ENCODE peak calls at places on chromosomes 1 and 21, in nine cellular contexts. One of them, this sample, is unnamed. For H3K9me3, the result is how much of the 10 kb centered on the place peaks cover.

GRCh38 chr1:175824079-175824478 is 80.7 kb upstream of the TNR start:
- DNase-seq in stomach: no peak
- DNase-seq in right lobe of liver: no peak
- DNase-seq in CD8-positive, alpha-beta T cell: no peak
- DNase-seq in lung: no peak
- DNase-seq in CD4-positive, CD25-positive, alpha-beta regulatory T cell: no peak
- DNase-seq in sigmoid colon: no peak
- DNase-seq in testis: peak
- DNase-seq in fibroblast of lung: no peak
- DNase-seq in this sample: peak

GRCh38 chr1:192550922-192551534 is 24.5 kb upstream of the RGS1 start:
- DNase-seq in fibroblast of lung: peak
- DNase-seq in CD8-positive, alpha-beta T cell: no peak
- DNase-seq in lung: no peak
- DNase-seq in stomach: no peak
- DNase-seq in CD4-positive, CD25-positive, alpha-beta regulatory T cell: no peak
- DNase-seq in sigmoid colon: no peak
- DNase-seq in right lobe of liver: no peak
- DNase-seq in testis: no peak
- DNase-seq in this sample: no peak

GRCh38 chr1:184590163-184590750 is 164.4 kb downstream of the EDEM3 start:
- DNase-seq in right lobe of liver: peak
- DNase-seq in sigmoid colon: no peak
- DNase-seq in stomach: peak
- DNase-seq in CD8-positive, alpha-beta T cell: no peak
- DNase-seq in CD4-positive, CD25-positive, alpha-beta regulatory T cell: no peak
- DNase-seq in testis: no peak
- DNase-seq in lung: no peak
- DNase-seq in fibroblast of lung: no peak
- DNase-seq in this sample: no peak

GRCh38 chr21:31198575-31198974 is 145.5 kb downstream of the TIAM1 start:
- DNase-seq in testis: no peak
- DNase-seq in fibroblast of lung: peak
- DNase-seq in CD8-positive, alpha-beta T cell: no peak
- DNase-seq in right lobe of liver: no peak
- DNase-seq in lung: no peak
- DNase-seq in stomach: no peak
- DNase-seq in sigmoid colon: no peak
- DNase-seq in CD4-positive, CD25-positive, alpha-beta regulatory T cell: peak
- DNase-seq in this sample: no peak

GRCh38 chr1:93992190-93992589 is 83.0 kb upstream of the GCLM start:
- DNase-seq in stomach: no peak
- DNase-seq in right lobe of liver: no peak
- DNase-seq in lung: no peak
- DNase-seq in fibroblast of lung: no peak
- DNase-seq in CD8-positive, alpha-beta T cell: no peak
- DNase-seq in CD4-positive, CD25-positive, alpha-beta regulatory T cell: no peak
- DNase-seq in testis: no peak
- DNase-seq in sigmoid colon: no peak
- DNase-seq in this sample: no peak

GRCh38 chr21:28371713-28372112 is 621.0 kb downstream of the LTN1 start:
- DNase-seq in fibroblast of lung: no peak
- DNase-seq in lung: no peak
- DNase-seq in sigmoid colon: no peak
- DNase-seq in stomach: no peak
- DNase-seq in CD8-positive, alpha-beta T cell: no peak
- DNase-seq in testis: no peak
- DNase-seq in CD4-positive, CD25-positive, alpha-beta regulatory T cell: no peak
- DNase-seq in right lobe of liver: no peak
- DNase-seq in this sample: no peak

GRCh38 chr21:31873696-31874599 is 1.1 kb downstream of the HUNK start:
- DNase-seq in sigmoid colon: peak
- DNase-seq in CD4-positive, CD25-positive, alpha-beta regulatory T cell: no peak
- DNase-seq in stomach: peak
- DNase-seq in lung: peak
- DNase-seq in right lobe of liver: peak
- DNase-seq in testis: peak
- DNase-seq in CD8-positive, alpha-beta T cell: no peak
- DNase-seq in fibroblast of lung: peak
- DNase-seq in this sample: peak

GRCh38 chr1:154546264-154547043 is 12.0 kb downstream of the UBE2Q1 start:
- DNase-seq in testis: peak
- DNase-seq in right lobe of liver: peak
- DNase-seq in sigmoid colon: peak
- DNase-seq in CD8-positive, alpha-beta T cell: peak
- DNase-seq in lung: peak
- DNase-seq in stomach: peak
- DNase-seq in fibroblast of lung: peak
- DNase-seq in CD4-positive, CD25-positive, alpha-beta regulatory T cell: peak
- DNase-seq in this sample: peak

GRCh38 chr1:83931658-83932253 is 67.2 kb downstream of the TTLL7 start:
- DNase-seq in testis: peak
- DNase-seq in CD8-positive, alpha-beta T cell: no peak
- DNase-seq in stomach: no peak
- DNase-seq in sigmoid colon: no peak
- DNase-seq in CD4-positive, CD25-positive, alpha-beta regulatory T cell: peak
- DNase-seq in right lobe of liver: no peak
- DNase-seq in lung: no peak
- DNase-seq in fibroblast of lung: peak
- DNase-seq in this sample: peak

GRCh38 chr1:167221126-167221803 is 579 bp downstream of the POU2F1 start:
- DNase-seq in stomach: peak
- DNase-seq in right lobe of liver: peak
- DNase-seq in testis: peak
- DNase-seq in lung: peak
- DNase-seq in sigmoid colon: no peak
- DNase-seq in fibroblast of lung: no peak
- DNase-seq in CD4-positive, CD25-positive, alpha-beta regulatory T cell: no peak
- DNase-seq in CD8-positive, alpha-beta T cell: peak
- DNase-seq in this sample: no peak

GRCh38 chr1:43861337-43861736 is 72.3 kb upstream of the ARTN start:
- DNase-seq in CD8-positive, alpha-beta T cell: no peak
- DNase-seq in lung: no peak
- DNase-seq in sigmoid colon: no peak
- DNase-seq in right lobe of liver: no peak
- DNase-seq in fibroblast of lung: peak
- DNase-seq in stomach: no peak
- DNase-seq in testis: no peak
- DNase-seq in CD4-positive, CD25-positive, alpha-beta regulatory T cell: no peak
- DNase-seq in this sample: no peak

GRCh38 chr1:235079443-235079967 is 49.1 kb downstream of the TOMM20 start:
- DNase-seq in fibroblast of lung: peak
- DNase-seq in CD8-positive, alpha-beta T cell: no peak
- DNase-seq in testis: no peak
- DNase-seq in lung: peak
- DNase-seq in stomach: peak
- DNase-seq in right lobe of liver: peak
- DNase-seq in CD4-positive, CD25-positive, alpha-beta regulatory T cell: no peak
- DNase-seq in sigmoid colon: no peak
- DNase-seq in this sample: peak

GRCh38 chr1:87305762-87306161 is 22.9 kb upstream of the LMO4 start:
- DNase-seq in fibroblast of lung: peak
- DNase-seq in stomach: no peak
- DNase-seq in testis: no peak
- DNase-seq in CD8-positive, alpha-beta T cell: no peak
- DNase-seq in right lobe of liver: no peak
- DNase-seq in sigmoid colon: no peak
- DNase-seq in CD4-positive, CD25-positive, alpha-beta regulatory T cell: no peak
- DNase-seq in lung: no peak
- DNase-seq in this sample: no peak

GRCh38 chr21:41777934-41778815 is 11.3 kb upstream of the RIPK4 start:
- DNase-seq in testis: peak
- DNase-seq in CD8-positive, alpha-beta T cell: no peak
- DNase-seq in lung: peak
- DNase-seq in stomach: peak
- DNase-seq in right lobe of liver: peak
- DNase-seq in CD4-positive, CD25-positive, alpha-beta regulatory T cell: no peak
- DNase-seq in fibroblast of lung: peak
- DNase-seq in sigmoid colon: peak
- DNase-seq in this sample: peak

GRCh38 chr1:68409426-68409825 is 40.3 kb downstream of the RPE65 start:
- DNase-seq in fibroblast of lung: peak
- DNase-seq in stomach: no peak
- DNase-seq in CD8-positive, alpha-beta T cell: no peak
- DNase-seq in testis: no peak
- DNase-seq in CD4-positive, CD25-positive, alpha-beta regulatory T cell: no peak
- DNase-seq in right lobe of liver: no peak
- DNase-seq in sigmoid colon: no peak
- DNase-seq in lung: no peak
- DNase-seq in this sample: no peak

GRCh38 chr1:118335372-118335771 is 150.3 kb upstream of the SPAG17 start:
- DNase-seq in sigmoid colon: no peak
- DNase-seq in right lobe of liver: no peak
- DNase-seq in stomach: no peak
- DNase-seq in testis: no peak
- DNase-seq in CD8-positive, alpha-beta T cell: no peak
- DNase-seq in fibroblast of lung: peak
- DNase-seq in CD4-positive, CD25-positive, alpha-beta regulatory T cell: no peak
- DNase-seq in lung: no peak
- DNase-seq in this sample: no peak

GRCh38 chr1:216766633-216767325 is 43.5 kb upstream of the ESRRG start:
- DNase-seq in CD8-positive, alpha-beta T cell: no peak
- DNase-seq in sigmoid colon: no peak
- DNase-seq in testis: no peak
- DNase-seq in lung: no peak
- DNase-seq in stomach: no peak
- DNase-seq in CD4-positive, CD25-positive, alpha-beta regulatory T cell: no peak
- DNase-seq in fibroblast of lung: peak
- DNase-seq in right lobe of liver: no peak
- DNase-seq in this sample: no peak

GRCh38 chr1:66445492-66446181 is 88.3 kb upstream of the SGIP1 start:
- DNase-seq in right lobe of liver: no peak
- DNase-seq in lung: no peak
- DNase-seq in sigmoid colon: no peak
- DNase-seq in CD8-positive, alpha-beta T cell: peak
- DNase-seq in stomach: peak
- DNase-seq in fibroblast of lung: no peak
- DNase-seq in testis: no peak
- DNase-seq in CD4-positive, CD25-positive, alpha-beta regulatory T cell: peak
- DNase-seq in this sample: no peak

GRCh38 chr1:54459714-54460113 is 53.5 kb upstream of the SSBP3 start:
- DNase-seq in fibroblast of lung: no peak
- DNase-seq in CD4-positive, CD25-positive, alpha-beta regulatory T cell: no peak
- DNase-seq in testis: no peak
- DNase-seq in CD8-positive, alpha-beta T cell: no peak
- DNase-seq in lung: no peak
- DNase-seq in sigmoid colon: peak
- DNase-seq in stomach: no peak
- DNase-seq in right lobe of liver: no peak
- DNase-seq in this sample: peak

GRCh38 chr1:114468710-114469468 is 42.1 kb downstream of the TRIM33 start:
- DNase-seq in lung: no peak
- DNase-seq in sigmoid colon: no peak
- DNase-seq in right lobe of liver: no peak
- DNase-seq in stomach: no peak
- DNase-seq in fibroblast of lung: peak
- DNase-seq in CD4-positive, CD25-positive, alpha-beta regulatory T cell: no peak
- DNase-seq in testis: no peak
- DNase-seq in CD8-positive, alpha-beta T cell: no peak
- DNase-seq in this sample: no peak

GRCh38 chr1:28395181-28395580 is 25.6 kb downstream of the PHACTR4 start:
- DNase-seq in fibroblast of lung: peak
- DNase-seq in CD4-positive, CD25-positive, alpha-beta regulatory T cell: no peak
- DNase-seq in right lobe of liver: no peak
- DNase-seq in sigmoid colon: no peak
- DNase-seq in lung: no peak
- DNase-seq in CD8-positive, alpha-beta T cell: no peak
- DNase-seq in testis: no peak
- DNase-seq in stomach: no peak
- DNase-seq in this sample: no peak
- H3K27ac ChIP-seq in fibroblast of lung: no peak
- H3K27ac ChIP-seq in CD4-positive, CD25-positive, alpha-beta regulatory T cell: no peak
- H3K27ac ChIP-seq in right lobe of liver: no peak
- H3K27ac ChIP-seq in sigmoid colon: no peak
- H3K27ac ChIP-seq in lung: no peak
- H3K27ac ChIP-seq in CD8-positive, alpha-beta T cell: no peak
- H3K27ac ChIP-seq in testis: no peak
- H3K27ac ChIP-seq in stomach: peak
- H3K27ac ChIP-seq in this sample: no peak

GRCh38 chr1:30234091-30234490 is 489.3 kb downstream of the MATN1 start:
- DNase-seq in right lobe of liver: no peak
- DNase-seq in lung: no peak
- DNase-seq in CD4-positive, CD25-positive, alpha-beta regulatory T cell: no peak
- DNase-seq in testis: no peak
- DNase-seq in fibroblast of lung: no peak
- DNase-seq in sigmoid colon: no peak
- DNase-seq in stomach: no peak
- DNase-seq in CD8-positive, alpha-beta T cell: no peak
- DNase-seq in this sample: no peak
- H3K4me3 ChIP-seq in right lobe of liver: no peak
- H3K4me3 ChIP-seq in lung: no peak
- H3K4me3 ChIP-seq in CD4-positive, CD25-positive, alpha-beta regulatory T cell: no peak
- H3K4me3 ChIP-seq in testis: no peak
- H3K4me3 ChIP-seq in fibroblast of lung: no peak
- H3K4me3 ChIP-seq in sigmoid colon: no peak
- H3K4me3 ChIP-seq in stomach: no peak
- H3K4me3 ChIP-seq in CD8-positive, alpha-beta T cell: no peak
- H3K4me3 ChIP-seq in this sample: no peak

GRCh38 chr1:180926164-180926981 is 13.7 kb downstream of the KIAA1614 start:
- DNase-seq in testis: peak
- DNase-seq in lung: no peak
- DNase-seq in sigmoid colon: peak
- DNase-seq in CD4-positive, CD25-positive, alpha-beta regulatory T cell: no peak
- DNase-seq in right lobe of liver: no peak
- DNase-seq in fibroblast of lung: peak
- DNase-seq in CD8-positive, alpha-beta T cell: no peak
- DNase-seq in stomach: no peak
- DNase-seq in this sample: peak
- H3K9me3 ChIP-seq in testis: under half
- H3K9me3 ChIP-seq in lung: under half
- H3K9me3 ChIP-seq in sigmoid colon: under half
- H3K9me3 ChIP-seq in CD4-positive, CD25-positive, alpha-beta regulatory T cell: under half
- H3K9me3 ChIP-seq in right lobe of liver: under half
- H3K9me3 ChIP-seq in fibroblast of lung: under half
- H3K9me3 ChIP-seq in CD8-positive, alpha-beta T cell: under half
- H3K9me3 ChIP-seq in stomach: under half
- H3K9me3 ChIP-seq in this sample: under half

GRCh38 chr1:24021403-24022266 is 41.5 kb upstream of the SRSF10 start:
- DNase-seq in testis: peak
- DNase-seq in lung: no peak
- DNase-seq in right lobe of liver: peak
- DNase-seq in fibroblast of lung: no peak
- DNase-seq in CD4-positive, CD25-positive, alpha-beta regulatory T cell: no peak
- DNase-seq in CD8-positive, alpha-beta T cell: no peak
- DNase-seq in stomach: peak
- DNase-seq in sigmoid colon: no peak
- DNase-seq in this sample: no peak
- H3K27ac ChIP-seq in testis: peak
- H3K27ac ChIP-seq in lung: peak
- H3K27ac ChIP-seq in right lobe of liver: peak
- H3K27ac ChIP-seq in fibroblast of lung: peak
- H3K27ac ChIP-seq in CD4-positive, CD25-positive, alpha-beta regulatory T cell: no peak
- H3K27ac ChIP-seq in CD8-positive, alpha-beta T cell: no peak
- H3K27ac ChIP-seq in stomach: peak
- H3K27ac ChIP-seq in sigmoid colon: peak
- H3K27ac ChIP-seq in this sample: no peak

GRCh38 chr1:116231752-116232151 is 120.6 kb downstream of the MAB21L3 start:
- DNase-seq in stomach: peak
- DNase-seq in CD4-positive, CD25-positive, alpha-beta regulatory T cell: no peak
- DNase-seq in sigmoid colon: no peak
- DNase-seq in right lobe of liver: peak
- DNase-seq in CD8-positive, alpha-beta T cell: no peak
- DNase-seq in testis: no peak
- DNase-seq in fibroblast of lung: no peak
- DNase-seq in lung: peak
- DNase-seq in this sample: no peak
- H3K4me3 ChIP-seq in stomach: no peak
- H3K4me3 ChIP-seq in CD4-positive, CD25-positive, alpha-beta regulatory T cell: no peak
- H3K4me3 ChIP-seq in sigmoid colon: no peak
- H3K4me3 ChIP-seq in right lobe of liver: no peak
- H3K4me3 ChIP-seq in CD8-positive, alpha-beta T cell: no peak
- H3K4me3 ChIP-seq in testis: no peak
- H3K4me3 ChIP-seq in fibroblast of lung: no peak
- H3K4me3 ChIP-seq in lung: no peak
- H3K4me3 ChIP-seq in this sample: no peak

GRCh38 chr1:157189986-157190982 is 52.1 kb upstream of the ETV3 start:
- DNase-seq in CD8-positive, alpha-beta T cell: no peak
- DNase-seq in lung: no peak
- DNase-seq in CD4-positive, CD25-positive, alpha-beta regulatory T cell: no peak
- DNase-seq in fibroblast of lung: no peak
- DNase-seq in right lobe of liver: no peak
- DNase-seq in sigmoid colon: no peak
- DNase-seq in testis: no peak
- DNase-seq in stomach: no peak
- DNase-seq in this sample: no peak
- H3K9me3 ChIP-seq in CD8-positive, alpha-beta T cell: under half
- H3K9me3 ChIP-seq in lung: under half
- H3K9me3 ChIP-seq in CD4-positive, CD25-positive, alpha-beta regulatory T cell: under half
- H3K9me3 ChIP-seq in fibroblast of lung: under half
- H3K9me3 ChIP-seq in right lobe of liver: under half
- H3K9me3 ChIP-seq in sigmoid colon: under half
- H3K9me3 ChIP-seq in testis: under half
- H3K9me3 ChIP-seq in stomach: under half
- H3K9me3 ChIP-seq in this sample: under half

This sample was measured in WERI-Rb-1.